ENCODE peak calls at places on chromosomes 5 and 9, in five cellular contexts. H, O, R, Y and J are unnamed samples. For H3K4me1 and H3K36me3, the result is how much of the 10 kb centered on the place peaks cover.

GRCh38 chr5:125054106-125054505 is 307.7 kb upstream of the ZNF608 start:
- DNase-seq in Y (peak), R (no peak), O (no peak), H (peak), J (no peak)

GRCh38 chr5:51371052-51371451 is 12.2 kb upstream of the ISL1 start:
- DNase-seq in Y (no peak), H (no peak), O (no peak), R (no peak), J (no peak)

GRCh38 chr9:35758475-35759050 is 4.5 kb upstream of the MSMP start:
- DNase-seq in Y (no peak), O (no peak), R (no peak), H (no peak), J (no peak)

GRCh38 chr5:73706963-73707362 is 81.0 kb downstream of the ARHGEF28 start:
- DNase-seq in R (no peak), H (no peak), Y (peak), O (no peak), J (no peak)

GRCh38 chr9:98848450-98849149 is 41.1 kb downstream of the GALNT12 start:
- DNase-seq in H (peak), O (peak), R (peak), Y (peak), J (peak)

GRCh38 chr5:84181093-84181492 is 203.6 kb downstream of the EDIL3 start:
- DNase-seq in Y (peak), R (no peak), O (no peak), H (no peak), J (no peak)

GRCh38 chr9:33311953-33312352 is 21.6 kb downstream of the NFX1 start:
- DNase-seq in Y (peak), R (no peak), O (no peak), H (no peak), J (no peak)

GRCh38 chr5:1101991-1102713 is 9.7 kb downstream of the SLC12A7 start:
- DNase-seq in H (no peak), R (no peak), O (no peak), Y (peak), J (no peak)

GRCh38 chr9:68949271-68950000 is 64.5 kb downstream of the PRKACG start:
- DNase-seq in Y (no peak), H (peak), O (no peak), R (no peak), J (no peak)

GRCh38 chr5:18465833-18466681 is 831.8 kb downstream of the TAF11L14 start:
- DNase-seq in O (peak), Y (peak), R (peak), H (peak), J (no peak)

GRCh38 chr9:79623799-79624721 is 52.3 kb downstream of the TLE4 start:
- DNase-seq in O (no peak), R (peak), Y (no peak), H (peak), J (no peak)

GRCh38 chr5:159409801-159410200 is 79.5 kb upstream of the IL12B start:
- DNase-seq in Y (no peak), H (no peak), R (no peak), O (no peak), J (no peak)

GRCh38 chr5:63831381-63831780 is 130.9 kb downstream of the HTR1A start:
- DNase-seq in R (no peak), Y (no peak), H (peak), O (no peak), J (no peak)

GRCh38 chr5:175684931-175685330 is 27.1 kb downstream of the HRH2 start:
- DNase-seq in Y (no peak), R (no peak), O (no peak), H (no peak), J (no peak)

GRCh38 chr9:33202552-33203300 is 35.6 kb upstream of the B4GALT1 start:
- DNase-seq in R (peak), H (no peak), O (peak), Y (peak), J (no peak)

GRCh38 chr9:121735065-121735791 is 83.8 kb downstream of the DAB2IP start:
- DNase-seq in H (peak), O (no peak), R (peak), Y (peak), J (no peak)

GRCh38 chr5:168209987-168210386 is 81.5 kb upstream of the WWC1 start:
- DNase-seq in R (no peak), Y (no peak), O (no peak), H (no peak), J (no peak)

GRCh38 chr5:55440188-55440646 is 94.5 kb downstream of the PLPP1 start:
- DNase-seq in R (no peak), H (peak), O (no peak), Y (peak), J (no peak)

GRCh38 chr9:17116400-17116837 is 18.4 kb upstream of the CNTLN start:
- DNase-seq in O (no peak), R (no peak), H (peak), Y (peak), J (no peak)

GRCh38 chr5:10441992-10442435 is 335 bp downstream of the ROPN1L start:
- DNase-seq in O (no peak), H (no peak), R (no peak), Y (no peak), J (no peak)

GRCh38 chr9:129860653-129861446 is 25.6 kb downstream of the USP20 start:
- DNase-seq in O (no peak), Y (no peak), R (no peak), H (no peak), J (no peak)

GRCh38 chr5:102792705-102793104 is 37.6 kb downstream of the PAM start:
- DNase-seq in R (no peak), Y (no peak), H (no peak), O (no peak), J (no peak)

GRCh38 chr5:124744170-124744911 is 2.1 kb downstream of the ZNF608 start:
- DNase-seq in H (peak), R (peak), O (no peak), Y (peak), J (peak)

GRCh38 chr5:35335752-35336151 is 105.5 kb upstream of the PRLR start:
- DNase-seq in Y (no peak), R (no peak), H (no peak), O (no peak), J (peak)

GRCh38 chr9:7938092-7938491 is 138.5 kb upstream of the DMAC1 start:
- DNase-seq in H (no peak), R (no peak), O (no peak), Y (no peak), J (no peak)

GRCh38 chr9:2321523-2322148 is 300.0 kb upstream of the VLDLR start:
- DNase-seq in R (no peak), Y (no peak), H (no peak), O (no peak), J (no peak)

GRCh38 chr5:24347206-24347605 is 297.6 kb downstream of the CDH10 start:
- DNase-seq in H (no peak), R (no peak), O (no peak), Y (no peak), J (no peak)

GRCh38 chr9:137299938-137300337 is 2.1 kb downstream of the NRARP start:
- DNase-seq in Y (no peak), O (no peak), R (no peak), H (no peak), J (peak)

GRCh38 chr5:116754556-116754955 is 179.9 kb upstream of the SEMA6A start:
- DNase-seq in Y (no peak), H (peak), O (no peak), R (no peak), J (no peak)

GRCh38 chr9:29214702-29215248 is 1641.5 kb upstream of the C9orf72 start:
- DNase-seq in O (no peak), H (peak), Y (no peak), R (no peak), J (no peak)

GRCh38 chr5:14812166-14812565 is 59.4 kb downstream of the ANKH start:
- DNase-seq in R (no peak), O (no peak), Y (no peak), H (no peak), J (no peak)

GRCh38 chr9:108125541-108125940 is 636.0 kb upstream of the KLF4 start:
- DNase-seq in R (no peak), H (no peak), O (no peak), Y (no peak), J (no peak)

GRCh38 chr5:3310551-3311340 is 284.9 kb upstream of the IRX1 start:
- DNase-seq in Y (no peak), H (peak), R (no peak), O (no peak), J (peak)

DNA sequence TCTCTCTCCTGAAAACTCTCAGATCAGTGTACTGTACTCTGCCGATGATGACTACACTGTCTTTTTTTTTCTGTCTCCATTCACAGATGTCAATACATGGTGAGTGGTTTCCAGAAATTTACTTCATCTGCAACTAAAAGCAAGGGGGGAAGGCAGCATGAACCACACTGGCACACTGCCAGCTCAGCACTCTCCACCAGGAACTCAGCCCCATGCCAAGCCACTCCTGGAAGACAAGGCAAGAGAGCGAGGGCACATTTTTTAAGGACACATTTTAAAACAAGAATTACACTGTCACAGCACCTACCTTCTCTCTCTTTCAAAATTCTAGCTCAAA is 75.3 kb downstream of the HMHB1 start:
- DNase-seq in Y (peak), O (peak), R (no peak), H (peak), J (peak)
- H3K4me1 ChIP-seq in Y (under half), O (under half), R (under half), H (under half), J (under half)

DNA sequence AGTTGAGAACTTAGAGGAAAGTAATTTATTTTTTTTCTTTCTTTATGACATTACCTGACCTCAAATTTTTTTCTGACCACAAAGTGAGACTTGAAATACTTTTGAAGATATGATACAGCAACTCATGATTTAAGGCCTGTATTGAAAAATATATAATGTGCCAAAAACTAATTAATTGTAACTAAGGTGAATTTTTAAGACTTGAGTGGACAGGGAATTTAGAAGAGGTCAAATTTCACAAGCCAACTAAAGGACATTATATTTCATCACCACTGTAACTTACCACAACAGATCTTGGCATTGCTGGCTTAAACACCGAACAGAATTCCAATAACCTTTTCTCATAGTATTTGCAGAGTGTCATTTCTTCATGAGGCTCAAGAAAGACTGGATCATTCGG is 1.8 kb downstream of the CCNH start:
- DNase-seq in Y (peak), H (peak), O (no peak), R (no peak), J (no peak)
- H3K4me3 ChIP-seq in Y (no peak), H (peak), O (peak), R (no peak), J (no peak)

DNA sequence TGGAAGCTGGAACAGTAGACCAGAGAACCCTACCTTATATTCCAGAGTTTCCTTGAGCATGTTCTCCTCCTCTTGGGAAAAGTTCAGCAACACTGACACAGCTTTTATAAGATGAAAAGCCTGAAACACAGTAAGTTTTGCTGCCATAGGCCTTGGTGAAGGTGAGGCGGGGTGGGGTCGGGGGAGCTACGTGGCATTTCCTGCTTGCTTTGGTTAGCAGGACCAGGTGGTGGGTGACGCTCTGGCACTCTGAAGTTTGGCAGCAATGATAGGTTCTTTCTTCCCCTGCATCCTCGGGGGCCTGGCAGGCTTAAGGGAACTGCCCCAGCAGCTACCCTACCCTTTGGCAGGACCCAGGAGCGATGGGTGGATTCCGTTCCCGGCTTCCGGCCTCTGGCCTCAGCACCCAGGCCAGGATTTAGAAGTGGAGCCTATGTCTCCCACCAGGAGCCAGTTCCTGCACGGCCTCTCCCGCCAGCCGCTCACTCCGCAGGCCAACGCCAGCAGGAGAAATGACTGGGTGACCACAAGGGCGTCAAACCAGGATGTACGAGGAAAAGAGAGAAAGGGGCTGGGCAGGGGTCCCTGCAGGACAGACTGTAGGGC is 19.3 kb downstream of the ARPC5L start:
- DNase-seq in R (no peak), H (no peak), O (no peak), Y (no peak), J (no peak)
- H3K36me3 ChIP-seq in R (under half), H (under half), O (half or more), Y (half or more), J (under half)

GRCh38 chr5:78500028-78500427 is 139.6 kb downstream of the SCAMP1 start:
- DNase-seq in R (no peak), O (no peak), H (no peak), Y (no peak), J (no peak)
- H3K4me1 ChIP-seq in R (under half), O (half or more), H (half or more), Y (under half), J (under half)